ENCODE peak calls at places on chromosome 6, in four cellular contexts. One of them, this sample, is unnamed.

GRCh38 chr6:169162968-169163903 is 90.4 kb downstream of the THBS2 start:
- DNase-seq in adrenal gland: peak; percentile 71
- DNase-seq in uterus: no peak
- DNase-seq in nephron progenitor cell: no peak
- DNase-seq in this sample: no peak

GRCh38 chr6:135212020-135212806 is 31.1 kb downstream of the MYB start:
- DNase-seq in adrenal gland: no peak
- DNase-seq in uterus: no peak
- DNase-seq in nephron progenitor cell: no peak
- DNase-seq in this sample: no peak

GRCh38 chr6:106324726-106325335 is 729 bp downstream of the ATG5 start:
- DNase-seq in adrenal gland: no peak
- DNase-seq in uterus: no peak
- DNase-seq in nephron progenitor cell: no peak
- DNase-seq in this sample: no peak

GRCh38 chr6:15661815-15662245 is 998 bp downstream of the DTNBP1 start:
- DNase-seq in adrenal gland: no peak
- DNase-seq in uterus: no peak
- DNase-seq in nephron progenitor cell: no peak
- DNase-seq in this sample: no peak

GRCh38 chr6:10276888-10277287 is 138.0 kb downstream of the TFAP2A start:
- DNase-seq in adrenal gland: no peak
- DNase-seq in uterus: no peak
- DNase-seq in nephron progenitor cell: peak; percentile 20
- DNase-seq in this sample: no peak

GRCh38 chr6:127510876-127511275 is 8.3 kb downstream of the MTCL3 start:
- DNase-seq in adrenal gland: no peak
- DNase-seq in uterus: no peak
- DNase-seq in nephron progenitor cell: no peak
- DNase-seq in this sample: no peak

GRCh38 chr6:50145125-50145524 is 95.4 kb upstream of the DEFB112 start:
- DNase-seq in adrenal gland: no peak
- DNase-seq in uterus: no peak
- DNase-seq in nephron progenitor cell: no peak
- DNase-seq in this sample: no peak

GRCh38 chr6:5142131-5142530 is 57.0 kb downstream of the PPP1R3G start:
- DNase-seq in adrenal gland: no peak
- DNase-seq in uterus: no peak
- DNase-seq in nephron progenitor cell: no peak
- DNase-seq in this sample: no peak

GRCh38 chr6:25930532-25931410 is at the start of gene SLC17A2:
- DNase-seq in adrenal gland: no peak
- DNase-seq in uterus: no peak
- DNase-seq in nephron progenitor cell: no peak
- DNase-seq in this sample: no peak

GRCh38 chr6:63403725-63404124 is 83.9 kb upstream of the LGSN start:
- DNase-seq in adrenal gland: no peak
- DNase-seq in uterus: no peak
- DNase-seq in nephron progenitor cell: no peak
- DNase-seq in this sample: no peak

GRCh38 chr6:19691465-19692167 is 145.6 kb upstream of the ID4 start:
- DNase-seq in adrenal gland: no peak
- DNase-seq in uterus: no peak
- DNase-seq in nephron progenitor cell: peak; percentile 72
- DNase-seq in this sample: no peak

GRCh38 chr6:169921853-169922779 is 170.7 kb downstream of the ERMARD start:
- DNase-seq in adrenal gland: no peak
- DNase-seq in uterus: no peak
- DNase-seq in nephron progenitor cell: peak; percentile 54
- DNase-seq in this sample: no peak

GRCh38 chr6:105832358-105832757 is 253.8 kb upstream of the PRDM1 start:
- DNase-seq in adrenal gland: no peak
- DNase-seq in uterus: no peak
- DNase-seq in nephron progenitor cell: no peak
- DNase-seq in this sample: no peak

GRCh38 chr6:42232035-42232434 is 14.4 kb upstream of the MRPS10 start:
- DNase-seq in adrenal gland: no peak
- DNase-seq in uterus: no peak
- DNase-seq in nephron progenitor cell: no peak
- DNase-seq in this sample: no peak

GRCh38 chr6:90417385-90417784 is 120.7 kb upstream of the BACH2 start:
- DNase-seq in adrenal gland: no peak
- DNase-seq in uterus: no peak
- DNase-seq in nephron progenitor cell: no peak
- DNase-seq in this sample: no peak

GRCh38 chr6:13526718-13527668 is 39.6 kb upstream of the GFOD1 start:
- DNase-seq in adrenal gland: no peak
- DNase-seq in uterus: peak; percentile 17
- DNase-seq in nephron progenitor cell: no peak
- DNase-seq in this sample: peak; percentile 27

GRCh38 chr6:5095236-5095635 is 10.1 kb downstream of the PPP1R3G start:
- DNase-seq in adrenal gland: no peak
- DNase-seq in uterus: no peak
- DNase-seq in nephron progenitor cell: no peak
- DNase-seq in this sample: no peak

GRCh38 chr6:21831531-21832291 is 238.2 kb downstream of the SOX4 start:
- DNase-seq in adrenal gland: no peak
- DNase-seq in uterus: no peak
- DNase-seq in nephron progenitor cell: peak; percentile 12
- DNase-seq in this sample: no peak

GRCh38 chr6:87660226-87660886 is 41.7 kb downstream of the AKIRIN2 start:
- DNase-seq in adrenal gland: peak; percentile 42
- DNase-seq in uterus: no peak
- DNase-seq in nephron progenitor cell: no peak
- DNase-seq in this sample: no peak

GRCh38 chr6:121616411-121616810 is 181.0 kb downstream of the GJA1 start:
- DNase-seq in adrenal gland: no peak
- DNase-seq in uterus: no peak
- DNase-seq in nephron progenitor cell: no peak
- DNase-seq in this sample: no peak

GRCh38 chr6:15662246-15663056 is at the start of gene DTNBP1:
- DNase-seq in adrenal gland: peak; percentile 85
- DNase-seq in uterus: peak; percentile 85
- DNase-seq in nephron progenitor cell: peak; percentile 93
- DNase-seq in this sample: peak; percentile 85

GRCh38 chr6:124986146-124986545 is 23.9 kb downstream of the RNF217 start:
- DNase-seq in adrenal gland: no peak
- DNase-seq in uterus: no peak
- DNase-seq in nephron progenitor cell: no peak
- DNase-seq in this sample: no peak

GRCh38 chr6:39335780-39336541 is 13.5 kb upstream of the KCNK16 start:
- DNase-seq in adrenal gland: no peak
- DNase-seq in uterus: no peak
- DNase-seq in nephron progenitor cell: no peak
- DNase-seq in this sample: no peak

GRCh38 chr6:157746897-157747296 is 76.1 kb upstream of the SNX9 start:
- DNase-seq in adrenal gland: no peak
- DNase-seq in uterus: no peak
- DNase-seq in nephron progenitor cell: no peak
- DNase-seq in this sample: no peak
- TF ChIP-seq CTCF in adrenal gland: no peak
- TF ChIP-seq CTCF in uterus: no peak
- TF ChIP-seq CTCF in nephron progenitor cell: no peak
- TF ChIP-seq CTCF in this sample: no peak

DNA sequence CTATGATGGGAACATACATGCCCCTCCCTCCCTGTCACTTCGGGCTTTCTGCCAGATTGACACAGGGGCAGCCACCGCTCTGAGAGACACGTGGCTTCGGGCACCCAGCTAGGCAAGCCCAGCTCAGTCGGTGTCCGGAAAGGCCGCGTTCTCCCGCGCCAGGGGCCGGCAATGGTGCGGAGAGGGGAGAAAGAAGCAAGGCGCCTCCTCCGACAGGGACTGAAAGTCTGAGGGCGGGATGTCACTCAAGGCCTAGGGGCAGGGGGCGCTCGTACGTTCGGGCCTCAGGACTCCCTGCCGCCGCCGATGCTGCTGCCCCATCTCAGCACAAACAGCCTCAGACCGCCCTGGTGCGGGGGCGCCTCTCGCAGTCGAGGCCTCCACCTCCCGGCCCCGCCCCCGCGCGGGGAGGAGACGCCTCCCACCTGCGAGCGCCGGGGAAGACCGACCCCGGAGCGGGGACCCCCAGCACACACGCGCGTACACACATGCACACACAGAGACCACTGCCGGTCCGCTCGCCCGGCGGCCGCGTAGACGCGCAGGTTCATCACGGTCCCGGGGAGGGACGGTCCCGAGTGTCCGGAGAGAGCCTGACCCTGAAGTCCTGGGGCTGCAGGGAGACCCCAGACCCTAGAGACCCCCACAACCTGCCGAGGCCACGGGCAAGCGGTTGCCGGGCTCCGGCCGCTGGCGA is 1.9 kb downstream of the GRM4 start:
- DNase-seq in adrenal gland: no peak
- DNase-seq in uterus: peak; percentile 30
- DNase-seq in nephron progenitor cell: peak; percentile 84
- DNase-seq in this sample: no peak
- TF ChIP-seq CTCF in adrenal gland: no peak
- TF ChIP-seq CTCF in uterus: no peak
- TF ChIP-seq CTCF in nephron progenitor cell: peak; percentile 47
- TF ChIP-seq CTCF in this sample: no peak

DNA sequence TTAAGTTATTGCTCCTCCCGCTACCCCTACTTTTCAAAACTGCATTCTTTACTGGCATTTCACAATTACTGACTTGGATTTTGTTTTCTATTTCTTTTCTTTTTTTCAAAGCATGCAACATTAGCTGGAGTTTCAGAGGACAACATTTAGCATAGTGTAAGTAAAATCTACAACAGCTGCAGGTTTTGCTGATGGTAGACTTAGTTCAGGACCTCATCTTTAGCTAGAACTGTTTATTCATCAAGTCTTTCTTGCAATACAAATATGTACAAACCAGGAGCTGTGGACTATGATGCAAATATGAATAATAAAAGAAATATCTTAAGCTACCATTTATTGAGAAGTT is 728 bp upstream of the CEP162 start:
- DNase-seq in adrenal gland: no peak
- DNase-seq in uterus: no peak
- DNase-seq in nephron progenitor cell: no peak
- DNase-seq in this sample: no peak
- TF ChIP-seq CTCF in adrenal gland: no peak
- TF ChIP-seq CTCF in uterus: no peak
- TF ChIP-seq CTCF in nephron progenitor cell: no peak
- TF ChIP-seq CTCF in this sample: peak; percentile 44

GRCh38 chr6:81340946-81341345 is 411.5 kb downstream of the TENT5A start:
- DNase-seq in adrenal gland: no peak
- DNase-seq in uterus: no peak
- DNase-seq in nephron progenitor cell: no peak
- DNase-seq in this sample: no peak
- TF ChIP-seq CTCF in adrenal gland: no peak
- TF ChIP-seq CTCF in uterus: no peak
- TF ChIP-seq CTCF in nephron progenitor cell: no peak
- TF ChIP-seq CTCF in this sample: no peak

DNA sequence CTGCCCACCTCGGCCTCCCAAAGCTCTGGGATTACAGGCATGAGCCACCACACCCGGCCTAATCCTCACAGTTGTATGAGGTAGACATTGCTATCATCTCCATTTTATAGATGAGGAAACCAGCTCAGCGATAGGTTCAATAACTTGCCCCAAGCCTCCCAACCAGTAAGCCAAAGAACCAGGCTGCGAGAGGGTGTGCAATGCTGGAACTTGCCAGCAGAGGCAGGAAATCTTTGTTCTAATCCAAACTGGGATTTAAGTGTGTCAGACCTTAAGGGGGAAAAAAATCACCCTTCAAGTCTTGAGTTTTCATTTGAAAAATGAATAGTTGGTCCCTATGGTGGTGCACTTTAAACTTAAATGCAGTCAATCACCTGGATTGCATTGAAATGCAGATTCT is 20.1 kb upstream of the RNGTT start:
- DNase-seq in adrenal gland: no peak
- DNase-seq in uterus: no peak
- DNase-seq in nephron progenitor cell: peak; percentile 25
- DNase-seq in this sample: no peak
- TF ChIP-seq CTCF in adrenal gland: peak; percentile 49
- TF ChIP-seq CTCF in uterus: peak; percentile 40
- TF ChIP-seq CTCF in nephron progenitor cell: peak; percentile 48
- TF ChIP-seq CTCF in this sample: no peak

GRCh38 chr6:28446818-28447511 is 3.7 kb upstream of the ZSCAN23 start:
- DNase-seq in adrenal gland: no peak
- DNase-seq in uterus: no peak
- DNase-seq in nephron progenitor cell: peak; percentile 68
- DNase-seq in this sample: no peak

GRCh38 chr6:28449056-28449455 is 5.8 kb upstream of the ZSCAN23 start:
- DNase-seq in adrenal gland: no peak
- DNase-seq in uterus: no peak
- DNase-seq in nephron progenitor cell: no peak
- DNase-seq in this sample: no peak

GRCh38 chr6:28443112-28443773 is at the start of gene ZSCAN23:
- DNase-seq in adrenal gland: peak; percentile 72
- DNase-seq in uterus: peak; percentile 77
- DNase-seq in nephron progenitor cell: peak; percentile 77
- DNase-seq in this sample: peak; percentile 70
- TF ChIP-seq CTCF in adrenal gland: no peak
- TF ChIP-seq CTCF in uterus: no peak
- TF ChIP-seq CTCF in nephron progenitor cell: no peak
- TF ChIP-seq CTCF in this sample: no peak

GRCh38 chr6:2600363-2600762 is 150.4 kb downstream of the MYLK4 start:
- DNase-seq in adrenal gland: no peak
- DNase-seq in uterus: no peak
- DNase-seq in nephron progenitor cell: no peak
- DNase-seq in this sample: no peak

GRCh38 chr6:2596222-2596621 is 154.5 kb downstream of the MYLK4 start:
- DNase-seq in adrenal gland: no peak
- DNase-seq in uterus: no peak
- DNase-seq in nephron progenitor cell: peak; percentile 25
- DNase-seq in this sample: no peak

GRCh38 chr6:2599817-2600216 is 150.9 kb downstream of the MYLK4 start:
- DNase-seq in adrenal gland: no peak
- DNase-seq in uterus: no peak
- DNase-seq in nephron progenitor cell: no peak
- DNase-seq in this sample: no peak

GRCh38 chr6:2594868-2595267 is 155.9 kb downstream of the MYLK4 start:
- DNase-seq in adrenal gland: no peak
- DNase-seq in uterus: no peak
- DNase-seq in nephron progenitor cell: no peak
- DNase-seq in this sample: no peak

DNA sequence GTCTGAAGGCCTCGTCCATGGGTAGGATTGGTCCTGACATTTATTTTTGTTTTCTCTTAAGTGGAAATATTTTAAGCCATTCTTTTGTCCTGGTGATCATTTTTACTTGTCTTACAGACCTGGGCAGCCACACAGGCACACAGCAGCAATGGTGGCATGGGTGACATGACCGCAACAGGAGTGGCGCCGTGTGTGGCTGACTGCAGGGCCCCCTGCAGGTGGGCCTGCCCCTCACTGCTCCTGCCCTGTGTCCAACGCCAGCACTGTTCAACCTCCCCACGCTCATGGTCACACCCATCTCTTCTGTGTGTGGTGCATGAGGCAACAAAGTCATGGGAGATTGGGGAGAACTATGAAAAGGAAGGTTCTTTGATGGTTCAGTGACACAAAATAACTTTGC is 151.9 kb downstream of the MYLK4 start:
- DNase-seq in adrenal gland: no peak
- DNase-seq in uterus: no peak
- DNase-seq in nephron progenitor cell: no peak
- DNase-seq in this sample: no peak
- TF ChIP-seq CTCF in adrenal gland: no peak
- TF ChIP-seq CTCF in uterus: no peak
- TF ChIP-seq CTCF in nephron progenitor cell: no peak
- TF ChIP-seq CTCF in this sample: no peak

GRCh38 chr6:113428702-113429101 is 428.4 kb upstream of the MARCKS start:
- DNase-seq in adrenal gland: no peak
- DNase-seq in uterus: no peak
- DNase-seq in nephron progenitor cell: no peak
- DNase-seq in this sample: no peak
- TF ChIP-seq CTCF in adrenal gland: no peak
- TF ChIP-seq CTCF in uterus: no peak
- TF ChIP-seq CTCF in nephron progenitor cell: no peak
- TF ChIP-seq CTCF in this sample: no peak

This sample was measured in natural killer cell.